ENCODE peak calls at places on chromosome 21, in four cellular contexts. Y, P, S and I are unnamed samples.

GRCh38 chr21:31498985-31499384 is 154.9 kb upstream of the TIAM1 start:
- DNase-seq in P (no peak), Y (no peak), S (no peak), I (no peak)

GRCh38 chr21:35015435-35016024 is 33.6 kb downstream of the RUNX1 start:
- DNase-seq in P (no peak), S (no peak), Y (no peak), I (no peak)

GRCh38 chr21:46509760-46510159 is 51.1 kb downstream of the DIP2A start:
- DNase-seq in S (no peak), P (no peak), Y (no peak), I (no peak)

GRCh38 chr21:35511298-35512162 is 462.4 kb upstream of the RUNX1 start:
- DNase-seq in S (no peak), Y (no peak), P (no peak), I (no peak)

GRCh38 chr21:42386034-42386591 is 9.7 kb downstream of the TMPRSS3 start:
- DNase-seq in S (no peak), Y (peak), P (no peak), I (no peak)

GRCh38 chr21:41752231-41752681 is 14.6 kb downstream of the RIPK4 start:
- DNase-seq in S (no peak), Y (no peak), P (no peak), I (no peak)

GRCh38 chr21:22842875-22843274 is 1844.7 kb downstream of the NCAM2 start:
- DNase-seq in Y (no peak), P (no peak), S (no peak), I (no peak)

GRCh38 chr21:25024639-25025038 is 582.6 kb downstream of the MRPL39 start:
- DNase-seq in Y (no peak), S (no peak), P (no peak), I (no peak)

GRCh38 chr21:17673261-17674020 is 60.7 kb upstream of the BTG3 start:
- DNase-seq in P (no peak), S (no peak), Y (no peak), I (no peak)

GRCh38 chr21:37367301-37367757 is 756 bp downstream of the DYRK1A start:
- DNase-seq in P (peak), S (peak), Y (no peak), I (no peak)

GRCh38 chr21:31644648-31645047 is 14.8 kb upstream of the SOD1 start:
- DNase-seq in Y (no peak), S (no peak), P (no peak), I (no peak)

GRCh38 chr21:42836402-42836666 is 43.0 kb downstream of the WDR4 start:
- DNase-seq in S (no peak), Y (no peak), P (no peak), I (no peak)

GRCh38 chr21:45041351-45041805 is 33.0 kb upstream of the ADARB1 start:
- DNase-seq in Y (peak), S (no peak), P (no peak), I (no peak)

GRCh38 chr21:46060596-46061061 is 37.3 kb upstream of the COL6A2 start:
- DNase-seq in S (no peak), P (no peak), Y (peak), I (peak)

GRCh38 chr21:34884346-34884929 is 164.7 kb downstream of the RUNX1 start:
- DNase-seq in P (no peak), S (no peak), Y (no peak), I (no peak)

GRCh38 chr21:42414928-42415769 is 11.4 kb downstream of the UBASH3A start:
- DNase-seq in S (peak), Y (peak), P (peak), I (no peak)

GRCh38 chr21:28299946-28300345 is 692.7 kb downstream of the LTN1 start:
- DNase-seq in P (no peak), S (no peak), Y (no peak), I (no peak)

GRCh38 chr21:33394260-33394659 is 9.0 kb upstream of the IFNGR2 start:
- DNase-seq in Y (no peak), S (no peak), P (no peak), I (no peak)

GRCh38 chr21:14569868-14570267 is 23.8 kb upstream of the SAMSN1 start:
- DNase-seq in P (no peak), Y (no peak), S (no peak), I (no peak)

GRCh38 chr21:42806489-42807140 is 72.7 kb downstream of the WDR4 start:
- DNase-seq in P (no peak), Y (no peak), S (no peak), I (no peak)

GRCh38 chr21:31372176-31372765 is 28.2 kb upstream of the TIAM1 start:
- DNase-seq in Y (no peak), S (no peak), P (no peak), I (no peak)

GRCh38 chr21:34889537-34890257 is 159.4 kb downstream of the RUNX1 start:
- DNase-seq in Y (peak), S (peak), P (peak), I (peak)

GRCh38 chr21:17139696-17140095 is 373.1 kb upstream of the CXADR start:
- DNase-seq in S (no peak), P (no peak), Y (no peak), I (no peak)

GRCh38 chr21:37868896-37869295 is 47.4 kb downstream of the KCNJ6 start:
- DNase-seq in P (no peak), S (no peak), Y (no peak), I (no peak)